ENCODE peak calls at places on chromosomes 13 and 19, in four cellular contexts. U, N, T and G are unnamed samples.

GRCh38 chr13:48500652-48501197 is 32.2 kb downstream of the RCBTB2 start:
- DNase-seq in U (no peak), N (no peak), T (no peak), G (no peak)

GRCh38 chr13:103883698-103884097 is 817.5 kb upstream of the SLC10A2 start:
- DNase-seq in U (no peak), N (no peak), T (no peak), G (no peak)

GRCh38 chr19:34265221-34265650 is 10.9 kb downstream of the GARRE1 start:
- DNase-seq in U (peak), N (no peak), T (no peak), G (no peak)

GRCh38 chr19:6529351-6529750 is 1.5 kb upstream of the TNFSF9 start:
- DNase-seq in U (no peak), N (no peak), T (no peak), G (no peak)

GRCh38 chr13:28657784-28658538 is 969 bp upstream of the POMP start:
- DNase-seq in U (no peak), N (no peak), T (no peak), G (no peak)

GRCh38 chr19:5321851-5322681 is 18.5 kb downstream of the PTPRS start:
- DNase-seq in U (no peak), N (no peak), T (no peak), G (no peak)

GRCh38 chr19:33393286-33394005 is 19.9 kb downstream of the CEBPG start:
- DNase-seq in U (peak), N (no peak), T (no peak), G (peak)

GRCh38 chr19:29662604-29663404 is 2.5 kb upstream of the PLEKHF1 start:
- DNase-seq in U (peak), N (peak), T (no peak), G (peak)

GRCh38 chr13:102903659-102904407 is 58.0 kb downstream of the ERCC5 start:
- DNase-seq in U (no peak), N (no peak), T (no peak), G (no peak)

GRCh38 chr19:38281820-38282566 is 17.6 kb downstream of the SPINT2 start:
- DNase-seq in U (no peak), N (no peak), T (no peak), G (no peak)

GRCh38 chr19:30781047-30781446 is 408.9 kb downstream of the ZNF536 start:
- DNase-seq in U (no peak), N (no peak), T (no peak), G (no peak)

GRCh38 chr19:43774103-43774939 is 6.5 kb downstream of the KCNN4 start:
- DNase-seq in U (peak), N (peak), T (no peak), G (peak)

GRCh38 chr19:38084196-38084595 is 139.8 kb downstream of the DPF1 start:
- DNase-seq in U (no peak), N (no peak), T (no peak), G (no peak)

GRCh38 chr19:2032296-2032941 is 16.9 kb upstream of the BTBD2 start:
- DNase-seq in U (peak), N (peak), T (no peak), G (peak)

GRCh38 chr19:1018932-1019615 is 1.8 kb downstream of the TMEM259 start:
- DNase-seq in U (peak), N (no peak), T (no peak), G (no peak)

GRCh38 chr13:24744247-24744646 is 19.7 kb upstream of the RNF17 start:
- DNase-seq in U (no peak), N (no peak), T (no peak), G (no peak)

GRCh38 chr13:28059214-28059613 is 41.2 kb downstream of the FLT3 start:
- DNase-seq in U (no peak), N (no peak), T (peak), G (no peak)

GRCh38 chr19:4279530-4280422 is 710 bp downstream of the SHD start:
- DNase-seq in U (no peak), N (no peak), T (no peak), G (no peak)

GRCh38 chr19:6210721-6211600 is 68.8 kb downstream of the MLLT1 start:
- DNase-seq in U (no peak), N (no peak), T (no peak), G (peak)

GRCh38 chr19:40693896-40694295 is 3.4 kb upstream of the NUMBL start:
- DNase-seq in U (no peak), N (no peak), T (no peak), G (no peak)

GRCh38 chr19:40690699-40691420 is 409 bp upstream of the NUMBL start:
- DNase-seq in U (peak), N (peak), T (peak), G (peak)

GRCh38 chr19:40692212-40692551 is 1.7 kb upstream of the NUMBL start:
- DNase-seq in U (no peak), N (no peak), T (no peak), G (no peak)

GRCh38 chr19:40691421-40692211 is 1.2 kb upstream of the NUMBL start:
- DNase-seq in U (no peak), N (no peak), T (no peak), G (no peak)

GRCh38 chr19:40693150-40693788 is 2.8 kb upstream of the NUMBL start:
- DNase-seq in U (no peak), N (no peak), T (no peak), G (no peak)
- TF ChIP-seq CTCF in U (no peak), N (peak), T (no peak), G (no peak)

GRCh38 chr19:19167612-19168011 is 2.5 kb downstream of the MEF2B start:
- DNase-seq in U (no peak), N (no peak), T (no peak), G (no peak)

GRCh38 chr19:19171821-19172532 is 1.9 kb upstream of the MEF2B start:
- DNase-seq in U (no peak), N (peak), T (no peak), G (no peak)

GRCh38 chr19:19169236-19170052 is 619 bp downstream of the MEF2B start:
- DNase-seq in U (no peak), N (no peak), T (no peak), G (no peak)

GRCh38 chr19:19170053-19170945 is at the start of gene MEF2B:
- DNase-seq in U (peak), N (peak), T (peak), G (peak)

GRCh38 chr19:19171110-19171672 is 1.1 kb upstream of the MEF2B start:
- DNase-seq in U (no peak), N (no peak), T (no peak), G (no peak)
- H3K27ac ChIP-seq in U (no peak), N (no peak), T (no peak), G (no peak)

GRCh38 chr19:14015454-14016035 is 9.4 kb upstream of the RFX1 start:
- DNase-seq in U (no peak), N (no peak), T (no peak), G (peak)
- TF ChIP-seq CTCF in U (no peak), N (no peak), T (no peak), G (no peak)

GRCh38 chr19:54871713-54872112 is 2.3 kb upstream of the FCAR start:
- DNase-seq in U (no peak), N (no peak), T (no peak), G (no peak)
- H3K27ac ChIP-seq in U (no peak), N (no peak), T (no peak), G (no peak)

GRCh38 chr19:14433454-14434156 is 499 bp downstream of the PKN1 start:
- DNase-seq in U (no peak), N (no peak), T (peak), G (peak)
- TF ChIP-seq CTCF in U (no peak), N (peak), T (no peak), G (no peak)

GRCh38 chr13:76725211-76725610 is 161.0 kb downstream of the KCTD12 start:
- DNase-seq in U (no peak), N (no peak), T (no peak), G (no peak)
- H3K27ac ChIP-seq in U (peak), N (no peak), T (no peak), G (no peak)

GRCh38 chr19:41893899-41894298 is 10.9 kb downstream of the ARHGEF1 start:
- DNase-seq in U (no peak), N (no peak), T (no peak), G (no peak)
- TF ChIP-seq CTCF in U (no peak), N (no peak), T (no peak), G (no peak)

GRCh38 chr13:89750371-89750770 is 1597.1 kb upstream of the MIR17HG start:
- DNase-seq in U (no peak), N (no peak), T (no peak), G (no peak)

GRCh38 chr13:89755729-89756492 is 1591.6 kb upstream of the MIR17HG start:
- DNase-seq in U (no peak), N (no peak), T (no peak), G (no peak)

GRCh38 chr13:89749888-89750287 is 1597.6 kb upstream of the MIR17HG start:
- DNase-seq in U (no peak), N (no peak), T (no peak), G (no peak)

GRCh38 chr13:89748716-89749115 is 1598.8 kb upstream of the MIR17HG start:
- DNase-seq in U (no peak), N (no peak), T (no peak), G (no peak)

DNA sequence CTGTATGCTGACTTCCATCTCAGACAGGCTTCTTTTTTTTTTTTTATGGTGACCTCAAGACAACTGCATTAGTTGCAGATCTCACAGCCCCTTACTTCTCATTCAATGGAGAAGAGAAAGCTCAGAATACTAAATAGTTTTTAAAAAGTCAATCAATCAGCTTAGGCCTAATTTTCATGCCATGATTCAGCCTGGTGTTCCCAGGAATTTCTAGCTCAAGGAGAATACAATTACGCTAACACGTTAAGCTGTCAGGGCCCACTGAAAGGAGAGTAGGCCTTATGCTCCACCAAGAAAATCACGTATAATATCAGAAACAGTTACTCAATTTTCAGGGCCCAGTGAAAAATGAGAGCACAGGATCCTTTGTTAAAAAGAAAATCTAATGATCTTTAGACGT is 1596.0 kb upstream of the MIR17HG start:
- DNase-seq in U (no peak), N (no peak), T (no peak), G (no peak)
- H3K27ac ChIP-seq in U (no peak), N (no peak), T (no peak), G (no peak)

DNA sequence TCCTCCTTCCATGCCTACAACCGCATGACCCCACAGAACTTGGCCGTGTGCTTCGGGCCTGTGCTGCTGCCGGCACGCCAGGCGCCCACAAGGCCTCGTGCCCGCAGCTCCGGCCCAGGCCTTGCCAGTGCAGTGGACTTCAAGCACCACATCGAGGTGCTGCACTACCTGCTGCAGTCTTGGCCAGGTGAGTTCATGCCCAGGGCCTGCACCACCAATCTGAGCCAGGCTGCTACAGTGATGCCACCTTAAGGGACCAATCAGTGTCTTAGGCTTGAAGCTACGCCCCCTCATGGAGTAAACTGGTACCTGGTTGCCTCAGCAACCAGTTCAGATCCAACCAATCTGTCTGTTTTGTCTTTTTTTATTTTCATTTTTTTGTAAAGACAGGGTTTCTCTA is 5.2 kb downstream of the SYDE1 start:
- DNase-seq in U (no peak), N (no peak), T (no peak), G (no peak)
- TF ChIP-seq CTCF in U (no peak), N (no peak), T (no peak), G (no peak)